ENCODE peak calls at places on chromosomes 7 and 10, in five cellular contexts. One of them, this sample, is unnamed.

GRCh38 chr7:20229652-20230500 is 12.7 kb upstream of the MACC1 start:
- DNase-seq in A549: peak; percentile 35
- DNase-seq in cardiac muscle cell: no peak
- DNase-seq in foreskin fibroblast: peak; percentile 73
- DNase-seq in left ventricle myocardium inferior: no peak
- DNase-seq in this sample: peak; percentile 74

GRCh38 chr10:88418871-88419270 is 164.2 kb downstream of the RNLS start:
- DNase-seq in A549: no peak
- DNase-seq in cardiac muscle cell: no peak
- DNase-seq in foreskin fibroblast: no peak
- DNase-seq in left ventricle myocardium inferior: no peak
- DNase-seq in this sample: no peak

GRCh38 chr7:151491859-151492258 is 27.8 kb downstream of the RHEB start:
- DNase-seq in cardiac muscle cell: no peak
- DNase-seq in A549: peak; percentile 88
- DNase-seq in foreskin fibroblast: peak; percentile 82
- DNase-seq in left ventricle myocardium inferior: no peak
- DNase-seq in this sample: peak; percentile 75

GRCh38 chr7:135910393-135911036 is 66.6 kb downstream of the MTPN start:
- DNase-seq in foreskin fibroblast: no peak
- DNase-seq in cardiac muscle cell: no peak
- DNase-seq in A549: no peak
- DNase-seq in left ventricle myocardium inferior: no peak
- DNase-seq in this sample: no peak

GRCh38 chr7:105014725-105015630 is 973 bp downstream of the KMT2E start:
- DNase-seq in foreskin fibroblast: peak; percentile 55
- DNase-seq in cardiac muscle cell: peak; percentile 49
- DNase-seq in A549: peak; percentile 35
- DNase-seq in left ventricle myocardium inferior: no peak
- DNase-seq in this sample: no peak

GRCh38 chr10:43803816-43804215 is 155.1 kb upstream of the ZNF32 start:
- DNase-seq in cardiac muscle cell: no peak
- DNase-seq in foreskin fibroblast: no peak
- DNase-seq in A549: no peak
- DNase-seq in left ventricle myocardium inferior: no peak
- DNase-seq in this sample: no peak

GRCh38 chr10:88101666-88102065 is 238.2 kb downstream of the PTEN start:
- DNase-seq in A549: no peak
- DNase-seq in left ventricle myocardium inferior: no peak
- DNase-seq in cardiac muscle cell: no peak
- DNase-seq in foreskin fibroblast: no peak
- DNase-seq in this sample: no peak

GRCh38 chr7:150898475-150899011 is 46.2 kb downstream of the AOC1 start:
- DNase-seq in left ventricle myocardium inferior: peak; percentile 82
- DNase-seq in foreskin fibroblast: peak; percentile 45
- DNase-seq in A549: peak; percentile 68
- DNase-seq in cardiac muscle cell: peak; percentile 83
- DNase-seq in this sample: peak; percentile 36

GRCh38 chr10:76433161-76434005 is 1002.0 kb downstream of the LRMDA start:
- DNase-seq in A549: no peak
- DNase-seq in left ventricle myocardium inferior: peak; percentile 72
- DNase-seq in foreskin fibroblast: no peak
- DNase-seq in cardiac muscle cell: peak; percentile 82
- DNase-seq in this sample: no peak

GRCh38 chr10:86970152-86970886 is 2.0 kb downstream of the ADIRF start:
- DNase-seq in A549: no peak
- DNase-seq in left ventricle myocardium inferior: peak; percentile 88
- DNase-seq in foreskin fibroblast: peak; percentile 81
- DNase-seq in cardiac muscle cell: no peak
- DNase-seq in this sample: no peak

GRCh38 chr10:1733720-1734119 is 3.6 kb downstream of the ADARB2 start:
- DNase-seq in left ventricle myocardium inferior: no peak
- DNase-seq in cardiac muscle cell: no peak
- DNase-seq in foreskin fibroblast: no peak
- DNase-seq in A549: no peak
- DNase-seq in this sample: no peak

GRCh38 chr10:12934777-12935176 is 66.7 kb downstream of the CCDC3 start:
- DNase-seq in left ventricle myocardium inferior: no peak
- DNase-seq in cardiac muscle cell: no peak
- DNase-seq in A549: peak; percentile 50
- DNase-seq in foreskin fibroblast: peak; percentile 2
- DNase-seq in this sample: no peak

GRCh38 chr10:121154846-121155245 is 303.7 kb downstream of the WDR11 start:
- DNase-seq in A549: no peak
- DNase-seq in cardiac muscle cell: no peak
- DNase-seq in left ventricle myocardium inferior: no peak
- DNase-seq in foreskin fibroblast: no peak
- DNase-seq in this sample: no peak

GRCh38 chr7:151550601-151551286 is 31.0 kb upstream of the RHEB start:
- DNase-seq in A549: peak; percentile 77
- DNase-seq in foreskin fibroblast: peak; percentile 57
- DNase-seq in cardiac muscle cell: no peak
- DNase-seq in left ventricle myocardium inferior: no peak
- DNase-seq in this sample: peak; percentile 48

GRCh38 chr7:106153891-106154449 is 41.9 kb upstream of the SYPL1 start:
- DNase-seq in foreskin fibroblast: peak; percentile 73
- DNase-seq in cardiac muscle cell: peak; percentile 83
- DNase-seq in left ventricle myocardium inferior: peak; percentile 78
- DNase-seq in A549: peak; percentile 75
- DNase-seq in this sample: peak; percentile 67

GRCh38 chr10:7193369-7193768 is 217.5 kb downstream of the SFMBT2 start:
- DNase-seq in left ventricle myocardium inferior: no peak
- DNase-seq in A549: no peak
- DNase-seq in foreskin fibroblast: no peak
- DNase-seq in cardiac muscle cell: no peak
- DNase-seq in this sample: no peak

GRCh38 chr10:132209978-132210530 is 23.3 kb downstream of the DPYSL4 start:
- DNase-seq in A549: no peak
- DNase-seq in foreskin fibroblast: no peak
- DNase-seq in cardiac muscle cell: no peak
- DNase-seq in left ventricle myocardium inferior: no peak
- DNase-seq in this sample: no peak

GRCh38 chr10:84348860-84349259 is 20.5 kb downstream of the CCSER2 start:
- DNase-seq in cardiac muscle cell: no peak
- DNase-seq in left ventricle myocardium inferior: no peak
- DNase-seq in foreskin fibroblast: peak; percentile 32
- DNase-seq in A549: no peak
- DNase-seq in this sample: peak; percentile 52

GRCh38 chr10:4545077-4545476 is 280.9 kb upstream of the AKR1E2 start:
- DNase-seq in foreskin fibroblast: peak; percentile 63
- DNase-seq in A549: no peak
- DNase-seq in left ventricle myocardium inferior: no peak
- DNase-seq in cardiac muscle cell: no peak
- DNase-seq in this sample: no peak

DNA sequence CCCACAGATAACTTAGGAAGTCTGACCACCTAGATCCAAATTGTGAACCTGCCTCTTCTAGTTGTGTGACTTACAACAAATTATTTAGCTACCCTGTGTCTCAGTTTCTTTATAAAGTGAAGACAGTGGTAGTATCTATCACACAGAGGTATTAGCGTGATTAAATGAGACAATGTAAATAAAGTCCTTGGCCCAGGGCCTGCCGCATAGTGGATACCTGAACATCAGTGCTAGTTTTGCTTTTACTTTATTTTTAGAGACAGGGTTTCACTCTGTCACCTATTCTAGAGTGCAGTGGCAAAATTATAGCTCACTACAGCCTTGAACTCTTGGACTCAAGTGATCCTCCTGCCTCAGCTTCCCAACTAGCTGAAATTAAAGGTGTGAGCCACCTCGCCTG is 177.1 kb downstream of the CDK14 start:
- DNase-seq in A549: no peak
- DNase-seq in foreskin fibroblast: no peak
- DNase-seq in cardiac muscle cell: no peak
- DNase-seq in left ventricle myocardium inferior: no peak
- DNase-seq in this sample: no peak
- H3K4me3 ChIP-seq in A549: no peak overlapping the region
- H3K4me3 ChIP-seq in foreskin fibroblast: no peak overlapping the region
- H3K4me3 ChIP-seq in cardiac muscle cell: no peak overlapping the region
- H3K4me3 ChIP-seq in left ventricle myocardium inferior: no peak overlapping the region
- H3K4me3 ChIP-seq in this sample: no peak overlapping the region

GRCh38 chr10:50574305-50574704 is 49.5 kb downstream of the SGMS1 start:
- DNase-seq in foreskin fibroblast: no peak
- DNase-seq in left ventricle myocardium inferior: no peak
- DNase-seq in cardiac muscle cell: no peak
- DNase-seq in A549: no peak
- DNase-seq in this sample: no peak
- TF ChIP-seq CTCF in foreskin fibroblast: peak; percentile 8
- TF ChIP-seq CTCF in left ventricle myocardium inferior: peak; percentile 31
- TF ChIP-seq CTCF in cardiac muscle cell: peak; percentile 22
- TF ChIP-seq CTCF in A549: no peak
- TF ChIP-seq CTCF in this sample: peak; percentile 18

DNA sequence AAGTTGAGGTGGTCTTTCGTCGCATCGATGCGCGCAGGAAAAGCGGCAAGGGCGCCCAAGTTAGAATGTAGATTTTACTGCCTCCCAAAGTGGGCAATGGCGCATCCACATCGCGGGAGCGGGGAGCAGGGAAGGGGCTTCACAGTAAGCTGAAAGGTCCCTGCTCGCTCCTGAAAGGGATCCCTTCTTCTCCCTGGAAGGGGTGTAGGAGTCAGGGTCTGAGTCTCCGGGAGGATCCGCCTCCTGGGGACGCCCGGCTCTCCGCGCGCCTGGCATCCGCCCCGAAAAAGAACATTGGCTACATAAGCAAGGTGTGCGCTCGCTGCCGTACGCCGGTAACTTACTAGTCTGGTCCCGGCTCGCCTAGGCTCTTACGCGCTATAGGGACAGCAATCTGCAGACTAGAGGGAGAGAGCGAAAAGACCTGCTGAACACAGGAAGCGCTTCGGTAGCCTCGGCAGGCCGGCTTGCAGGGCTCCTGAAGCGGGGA is 802 bp downstream of the UNC5B start:
- DNase-seq in cardiac muscle cell: peak; percentile 75
- DNase-seq in foreskin fibroblast: peak; percentile 73
- DNase-seq in A549: peak; percentile 75
- DNase-seq in left ventricle myocardium inferior: peak; percentile 55
- DNase-seq in this sample: peak; percentile 55
- H3K4me3 ChIP-seq in cardiac muscle cell: peak overlapping the region; percentile 96
- H3K4me3 ChIP-seq in foreskin fibroblast: peak overlapping the region; percentile 92
- H3K4me3 ChIP-seq in A549: peak overlapping the region; percentile 60
- H3K4me3 ChIP-seq in left ventricle myocardium inferior: peak overlapping the region; percentile 74
- H3K4me3 ChIP-seq in this sample: peak overlapping the region; percentile 68

GRCh38 chr10:112906945-112907344 is 43.1 kb upstream of the TCF7L2 start:
- DNase-seq in cardiac muscle cell: no peak
- DNase-seq in foreskin fibroblast: no peak
- DNase-seq in A549: no peak
- DNase-seq in left ventricle myocardium inferior: no peak
- DNase-seq in this sample: no peak

GRCh38 chr10:112904000-112904399 is 46.0 kb upstream of the TCF7L2 start:
- DNase-seq in left ventricle myocardium inferior: no peak
- DNase-seq in cardiac muscle cell: no peak
- DNase-seq in foreskin fibroblast: peak; percentile 37
- DNase-seq in A549: peak; percentile 94
- DNase-seq in this sample: no peak

GRCh38 chr10:112911196-112911595 is 38.9 kb upstream of the TCF7L2 start:
- DNase-seq in left ventricle myocardium inferior: no peak
- DNase-seq in foreskin fibroblast: no peak
- DNase-seq in cardiac muscle cell: no peak
- DNase-seq in A549: no peak
- DNase-seq in this sample: no peak

GRCh38 chr10:112908507-112908906 is 41.5 kb upstream of the TCF7L2 start:
- DNase-seq in cardiac muscle cell: no peak
- DNase-seq in left ventricle myocardium inferior: no peak
- DNase-seq in A549: no peak
- DNase-seq in foreskin fibroblast: no peak
- DNase-seq in this sample: no peak

DNA sequence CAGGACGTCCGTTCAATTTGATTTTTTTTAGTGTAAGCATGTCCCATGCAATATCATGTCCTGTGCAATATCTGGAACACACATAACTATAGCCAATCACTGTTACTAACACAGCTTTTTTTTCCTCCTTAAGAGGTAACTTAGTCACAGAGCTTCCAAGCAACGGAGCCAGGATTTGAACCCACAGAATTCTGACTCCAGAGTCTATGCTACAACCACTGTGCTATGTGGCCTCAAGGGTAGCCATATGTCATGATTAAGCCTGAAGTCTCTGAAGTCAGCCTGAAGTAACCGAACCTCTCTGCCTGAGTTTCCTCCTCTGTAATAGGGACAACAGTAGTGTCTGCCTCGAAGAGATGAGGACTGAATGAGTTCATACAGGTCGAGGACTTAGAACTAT is 42.2 kb upstream of the TCF7L2 start:
- DNase-seq in foreskin fibroblast: no peak
- DNase-seq in A549: peak; percentile 73
- DNase-seq in left ventricle myocardium inferior: no peak
- DNase-seq in cardiac muscle cell: no peak
- DNase-seq in this sample: no peak
- TF ChIP-seq CTCF in foreskin fibroblast: no peak
- TF ChIP-seq CTCF in A549: no peak
- TF ChIP-seq CTCF in left ventricle myocardium inferior: no peak
- TF ChIP-seq CTCF in cardiac muscle cell: no peak
- TF ChIP-seq CTCF in this sample: no peak

DNA sequence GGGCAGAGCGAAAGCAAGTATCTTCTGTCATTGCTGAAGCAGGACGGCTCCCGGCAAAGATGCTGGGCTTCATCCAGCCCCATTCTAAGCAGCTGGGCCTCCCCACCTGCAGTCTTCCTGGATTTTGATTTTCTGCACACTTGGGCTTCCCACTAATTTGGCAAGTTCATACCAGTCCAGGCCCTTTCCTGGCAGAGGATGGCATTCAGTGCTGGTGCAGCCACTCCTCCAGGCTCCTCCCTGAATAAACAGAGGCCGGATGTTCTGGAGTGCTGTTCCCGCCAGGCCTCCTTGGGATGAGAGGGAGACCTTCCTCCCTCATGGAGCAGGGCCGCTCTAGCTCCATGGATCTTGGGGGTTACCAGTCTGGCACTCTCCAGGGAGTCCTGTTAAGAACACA is 3.4 kb downstream of the BAG3 start:
- DNase-seq in foreskin fibroblast: no peak
- DNase-seq in left ventricle myocardium inferior: peak; percentile 31
- DNase-seq in cardiac muscle cell: no peak
- DNase-seq in A549: peak; percentile 56
- DNase-seq in this sample: no peak
- H3K4me3 ChIP-seq in foreskin fibroblast: peak overlapping the region; percentile 94
- H3K4me3 ChIP-seq in left ventricle myocardium inferior: peak overlapping the region; percentile 82
- H3K4me3 ChIP-seq in cardiac muscle cell: no peak overlapping the region
- H3K4me3 ChIP-seq in A549: peak overlapping the region; percentile 88
- H3K4me3 ChIP-seq in this sample: peak overlapping the region; percentile 86

DNA sequence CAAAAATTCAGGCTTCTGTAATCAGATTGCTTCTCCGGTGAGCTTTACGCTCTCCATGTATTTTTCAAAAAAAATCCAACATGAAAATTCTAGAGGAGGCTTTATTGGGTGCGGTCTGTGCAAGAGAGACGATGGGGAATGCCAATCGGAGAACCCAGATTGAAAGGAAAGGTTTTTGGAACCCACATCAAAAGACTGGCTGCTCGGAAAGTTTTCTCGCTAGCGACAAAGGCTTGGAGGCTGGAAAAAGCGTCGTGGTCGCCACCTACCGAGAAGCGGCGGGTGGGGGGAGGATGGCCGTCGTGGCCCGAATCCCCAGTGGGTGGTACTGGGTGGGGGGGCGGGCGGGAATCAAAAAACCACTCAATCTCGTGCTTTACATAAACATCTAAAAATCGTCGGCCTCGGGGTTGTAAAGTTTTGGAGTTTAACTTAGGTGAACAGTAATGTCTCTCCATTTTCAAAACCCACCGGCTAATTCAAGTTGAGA is 1.1 kb upstream of the GTF2I start:
- DNase-seq in A549: peak; percentile 45
- DNase-seq in left ventricle myocardium inferior: peak; percentile 60
- DNase-seq in foreskin fibroblast: no peak
- DNase-seq in cardiac muscle cell: peak; percentile 56
- DNase-seq in this sample: no peak
- TF ChIP-seq CTCF in A549: peak; percentile 20
- TF ChIP-seq CTCF in left ventricle myocardium inferior: peak; percentile 39
- TF ChIP-seq CTCF in foreskin fibroblast: no peak
- TF ChIP-seq CTCF in cardiac muscle cell: no peak
- TF ChIP-seq CTCF in this sample: no peak

GRCh38 chr10:129945941-129946760 is 17.9 kb downstream of the EBF3 start:
- DNase-seq in A549: no peak
- DNase-seq in cardiac muscle cell: no peak
- DNase-seq in foreskin fibroblast: no peak
- DNase-seq in left ventricle myocardium inferior: peak; percentile 48
- DNase-seq in this sample: no peak
- H3K4me3 ChIP-seq in A549: no peak overlapping the region
- H3K4me3 ChIP-seq in cardiac muscle cell: no peak overlapping the region
- H3K4me3 ChIP-seq in foreskin fibroblast: no peak overlapping the region
- H3K4me3 ChIP-seq in left ventricle myocardium inferior: peak overlapping the region; percentile 43
- H3K4me3 ChIP-seq in this sample: no peak overlapping the region

This sample was measured in astrocyte of the cerebellum.